ENCODE peak calls at places on chromosome 4, in ten cellular contexts. E, G, H, F, B, W, K, O, D and R are unnamed samples.

GRCh38 chr4:150268444-150268843 is 190.2 kb downstream of the DCLK2 start:
- DNase-seq in E (no peak), B (no peak), O (no peak), W (no peak), F (peak), K (no peak), D (no peak), G (no peak), H (no peak), R (no peak)

GRCh38 chr4:76690091-76690905 is 207.6 kb downstream of the SOWAHB start:
- DNase-seq in F (no peak), K (no peak), D (no peak), W (no peak), B (peak), O (no peak), H (no peak), E (no peak), G (no peak), R (no peak)

GRCh38 chr4:184466634-184467033 is 7.7 kb downstream of the IRF2 start:
- DNase-seq in G (no peak), B (no peak), D (no peak), K (no peak), O (no peak), F (no peak), W (no peak), H (no peak), E (no peak), R (no peak)

GRCh38 chr4:77193511-77194236 is 36.7 kb downstream of the CCNG2 start:
- DNase-seq in H (peak), B (no peak), F (no peak), O (peak), G (peak), D (peak), K (no peak), W (no peak), E (peak), R (no peak)

GRCh38 chr4:1624519-1624910 is 59.6 kb downstream of the FAM53A start:
- DNase-seq in G (no peak), O (no peak), W (no peak), F (no peak), H (no peak), B (no peak), D (no peak), K (no peak), E (no peak), R (no peak)

GRCh38 chr4:41013746-41014145 is 200.6 kb downstream of the APBB2 start:
- DNase-seq in D (no peak), W (no peak), H (no peak), E (no peak), F (no peak), G (no peak), K (no peak), B (no peak), O (no peak), R (no peak)

GRCh38 chr4:72843466-72843865 is 226.1 kb downstream of the COX18 start:
- DNase-seq in E (no peak), W (no peak), O (no peak), G (no peak), H (no peak), D (no peak), F (peak), B (peak), K (no peak), R (no peak)

GRCh38 chr4:72951147-72951546 is 118.4 kb downstream of the COX18 start:
- DNase-seq in K (no peak), G (no peak), O (no peak), F (peak), B (no peak), W (no peak), E (no peak), H (no peak), D (no peak), R (no peak)

GRCh38 chr4:182192511-182193181 is 50.6 kb upstream of the TENM3 start:
- DNase-seq in K (no peak), O (no peak), F (peak), W (no peak), B (peak), H (no peak), G (no peak), D (no peak), E (no peak), R (no peak)

GRCh38 chr4:168524006-168524405 is 27.2 kb downstream of the PALLD start:
- DNase-seq in D (no peak), G (no peak), B (peak), O (no peak), H (no peak), K (no peak), E (no peak), F (peak), W (no peak), R (no peak)

GRCh38 chr4:79688696-79689095 is 280.7 kb upstream of the GK2 start:
- DNase-seq in O (no peak), B (no peak), K (no peak), H (no peak), D (no peak), F (no peak), G (no peak), W (no peak), E (no peak), R (no peak)

GRCh38 chr4:110854021-110854678 is 231.3 kb upstream of the PITX2 start:
- DNase-seq in B (peak), K (no peak), G (no peak), E (no peak), F (peak), W (no peak), H (no peak), D (no peak), O (no peak), R (no peak)

GRCh38 chr4:128573781-128574508 is 235.6 kb upstream of the JADE1 start:
- DNase-seq in K (no peak), F (peak), B (peak), W (no peak), G (no peak), H (no peak), D (no peak), E (no peak), O (no peak), R (no peak)

GRCh38 chr4:55311792-55312490 is 34.1 kb upstream of the SRD5A3 start:
- DNase-seq in G (no peak), W (no peak), K (no peak), F (no peak), B (no peak), E (peak), H (no peak), D (peak), O (no peak), R (no peak)

GRCh38 chr4:7906171-7906581 is 33.5 kb downstream of the AFAP1 start:
- DNase-seq in F (peak), K (no peak), G (no peak), B (no peak), H (no peak), W (no peak), D (no peak), O (no peak), E (no peak), R (no peak)

GRCh38 chr4:37464373-37464772 is 219.8 kb downstream of the NWD2 start:
- DNase-seq in H (no peak), K (no peak), E (no peak), B (no peak), F (no peak), D (no peak), W (no peak), O (no peak), G (no peak), R (no peak)

GRCh38 chr4:121785479-121785878 is 15.6 kb upstream of the EXOSC9 start:
- DNase-seq in F (peak), E (no peak), B (peak), K (no peak), H (no peak), G (no peak), D (no peak), W (no peak), O (no peak), R (no peak)